ENCODE peak calls at places on chromosomes 13 and 19, in five cellular contexts. One of them, this sample, is unnamed.

GRCh38 chr13:45258339-45258685 is 57.5 kb upstream of the KCTD4 start:
- DNase-seq in body of pancreas: no peak
- DNase-seq in dorsolateral prefrontal cortex: no peak
- DNase-seq in ovary: no peak
- DNase-seq in tibial artery: no peak
- DNase-seq in this sample: no peak

GRCh38 chr19:51687791-51688664 is 5.1 kb upstream of the SPACA6 start:
- DNase-seq in body of pancreas: peak; percentile 59
- DNase-seq in dorsolateral prefrontal cortex: peak; percentile 69
- DNase-seq in ovary: peak; percentile 79
- DNase-seq in tibial artery: peak; percentile 68
- DNase-seq in this sample: peak; percentile 82

GRCh38 chr19:38596057-38596981 is 21.4 kb downstream of the MAP4K1 start:
- DNase-seq in tibial artery: no peak
- DNase-seq in body of pancreas: peak; percentile 72
- DNase-seq in dorsolateral prefrontal cortex: no peak
- DNase-seq in ovary: peak; percentile 66
- DNase-seq in this sample: no peak

GRCh38 chr19:35161434-35161743 is 6.9 kb downstream of the FXYD5 start:
- DNase-seq in dorsolateral prefrontal cortex: no peak
- DNase-seq in tibial artery: no peak
- DNase-seq in body of pancreas: no peak
- DNase-seq in ovary: no peak
- DNase-seq in this sample: no peak

GRCh38 chr19:19410553-19411550 is 5.4 kb downstream of the GATAD2A start:
- DNase-seq in dorsolateral prefrontal cortex: no peak
- DNase-seq in tibial artery: no peak
- DNase-seq in body of pancreas: no peak
- DNase-seq in ovary: no peak
- DNase-seq in this sample: no peak

GRCh38 chr13:47294691-47295090 is 397.8 kb upstream of the HTR2A start:
- DNase-seq in ovary: no peak
- DNase-seq in body of pancreas: no peak
- DNase-seq in dorsolateral prefrontal cortex: no peak
- DNase-seq in tibial artery: no peak
- DNase-seq in this sample: no peak

GRCh38 chr13:50133277-50133953 is 118.2 kb downstream of the KCNRG start:
- DNase-seq in tibial artery: no peak
- DNase-seq in ovary: no peak
- DNase-seq in dorsolateral prefrontal cortex: no peak
- DNase-seq in body of pancreas: no peak
- DNase-seq in this sample: no peak

GRCh38 chr13:38804061-38804460 is 117.2 kb downstream of the FREM2 start:
- DNase-seq in body of pancreas: no peak
- DNase-seq in tibial artery: no peak
- DNase-seq in ovary: no peak
- DNase-seq in dorsolateral prefrontal cortex: no peak
- DNase-seq in this sample: no peak

GRCh38 chr19:42528354-42529247 is at the start of gene CEACAM1:
- DNase-seq in dorsolateral prefrontal cortex: no peak
- DNase-seq in ovary: no peak
- DNase-seq in tibial artery: no peak
- DNase-seq in body of pancreas: peak; percentile 36
- DNase-seq in this sample: peak; percentile 60

GRCh38 chr13:35475960-35476943 is at the start of gene MAB21L1:
- DNase-seq in tibial artery: peak; percentile 45
- DNase-seq in body of pancreas: no peak
- DNase-seq in ovary: no peak
- DNase-seq in dorsolateral prefrontal cortex: no peak
- DNase-seq in this sample: no peak

GRCh38 chr13:111652676-111653075 is 332.2 kb downstream of the TEX29 start:
- DNase-seq in body of pancreas: no peak
- DNase-seq in tibial artery: no peak
- DNase-seq in ovary: no peak
- DNase-seq in dorsolateral prefrontal cortex: no peak
- DNase-seq in this sample: no peak

GRCh38 chr13:24668511-24668910 is 11.7 kb upstream of the ATP12A start:
- DNase-seq in body of pancreas: no peak
- DNase-seq in dorsolateral prefrontal cortex: no peak
- DNase-seq in tibial artery: no peak
- DNase-seq in ovary: no peak
- DNase-seq in this sample: no peak

GRCh38 chr19:1285737-1286360 is at the start of gene EFNA2:
- DNase-seq in ovary: no peak
- DNase-seq in body of pancreas: no peak
- DNase-seq in dorsolateral prefrontal cortex: no peak
- DNase-seq in tibial artery: no peak
- DNase-seq in this sample: no peak
- TF ChIP-seq CTCF in ovary: no peak
- TF ChIP-seq CTCF in body of pancreas: no peak
- TF ChIP-seq CTCF in dorsolateral prefrontal cortex: no peak
- TF ChIP-seq CTCF in tibial artery: no peak
- TF ChIP-seq CTCF in this sample: no peak

GRCh38 chr13:22915442-22916082 is 265.2 kb upstream of the SGCG start:
- DNase-seq in tibial artery: peak; percentile 38
- DNase-seq in dorsolateral prefrontal cortex: peak; percentile 82
- DNase-seq in body of pancreas: peak; percentile 36
- DNase-seq in ovary: peak; percentile 75
- DNase-seq in this sample: no peak
- H3K27ac ChIP-seq in tibial artery: no peak overlapping the region
- H3K27ac ChIP-seq in dorsolateral prefrontal cortex: peak overlapping the region; percentile 77
- H3K27ac ChIP-seq in body of pancreas: no peak overlapping the region
- H3K27ac ChIP-seq in ovary: no peak overlapping the region
- H3K27ac ChIP-seq in this sample: peak overlapping the region; percentile 56

GRCh38 chr19:7916137-7916907 is 1.7 kb downstream of the TGFBR3L start:
- DNase-seq in body of pancreas: peak; percentile 38
- DNase-seq in tibial artery: no peak
- DNase-seq in dorsolateral prefrontal cortex: peak; percentile 63
- DNase-seq in ovary: peak; percentile 46
- DNase-seq in this sample: no peak
- TF ChIP-seq CTCF in body of pancreas: no peak
- TF ChIP-seq CTCF in tibial artery: no peak
- TF ChIP-seq CTCF in dorsolateral prefrontal cortex: no peak
- TF ChIP-seq CTCF in ovary: no peak
- TF ChIP-seq CTCF in this sample: no peak

DNA sequence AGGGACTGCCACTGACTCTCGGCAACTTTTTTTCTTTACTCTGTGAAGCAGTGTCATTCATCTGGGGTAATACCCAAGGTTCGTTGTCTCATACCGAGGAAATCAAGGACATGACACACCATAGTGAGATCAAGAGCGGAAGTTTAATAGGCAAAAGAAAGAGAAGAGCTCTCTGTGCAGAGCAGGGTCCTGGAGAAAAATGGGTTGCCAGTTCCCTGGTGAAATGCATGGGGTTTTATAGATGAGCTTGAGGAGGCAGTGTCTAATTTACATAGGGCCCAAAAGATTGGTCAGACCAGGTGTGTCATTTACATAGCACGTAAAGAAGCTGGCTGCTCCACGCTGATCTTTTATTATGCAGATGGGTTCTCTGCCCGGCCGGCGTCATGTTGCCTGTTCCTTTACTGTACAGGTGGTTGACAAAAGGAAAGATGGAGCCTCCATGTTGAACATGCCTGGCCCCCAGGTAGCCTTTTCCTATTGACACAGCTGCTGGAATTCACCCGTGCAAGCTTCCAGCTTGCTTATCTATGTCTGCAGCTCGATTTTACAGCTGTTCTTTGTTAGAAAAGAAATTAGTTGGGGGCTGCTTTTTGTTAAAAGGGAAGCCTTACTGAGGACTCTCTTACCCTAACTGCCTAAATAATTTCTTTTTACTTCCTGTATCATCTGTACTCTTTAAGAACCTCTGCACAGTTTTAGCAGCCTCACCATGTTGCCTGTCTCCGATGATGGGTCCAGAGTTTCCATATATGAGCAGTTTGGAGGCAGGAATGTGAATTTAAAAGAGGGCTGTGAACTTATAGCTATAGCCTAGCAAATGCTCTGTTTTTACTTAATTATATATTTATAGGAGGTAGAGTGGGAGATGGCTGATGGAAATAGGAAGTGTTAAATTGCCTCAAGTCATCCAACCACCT is 98.0 kb upstream of the DIAPH3 start:
- DNase-seq in body of pancreas: peak; percentile 39
- DNase-seq in ovary: no peak
- DNase-seq in dorsolateral prefrontal cortex: no peak
- DNase-seq in tibial artery: no peak
- DNase-seq in this sample: no peak
- H3K27ac ChIP-seq in body of pancreas: no peak overlapping the region
- H3K27ac ChIP-seq in ovary: no peak overlapping the region
- H3K27ac ChIP-seq in dorsolateral prefrontal cortex: no peak overlapping the region
- H3K27ac ChIP-seq in tibial artery: no peak overlapping the region
- H3K27ac ChIP-seq in this sample: no peak overlapping the region